ENCODE peak calls at places on chromosomes 1 and 21, in four cellular contexts. One of them, this sample, is unnamed.

GRCh38 chr21:26850116-26850643 is 5.0 kb upstream of the ADAMTS1 start:
- DNase-seq in hepatic stellate cell: no peak
- DNase-seq in left ventricle myocardium superior: no peak
- DNase-seq in DMS 273 treated with DMSO at 0.1 percent for 48 hours: peak; percentile 14
- DNase-seq in this sample: peak; percentile 73

GRCh38 chr1:108592030-108592759 is 32.3 kb downstream of the EEIG2 start:
- DNase-seq in hepatic stellate cell: no peak
- DNase-seq in left ventricle myocardium superior: no peak
- DNase-seq in DMS 273 treated with DMSO at 0.1 percent for 48 hours: no peak
- DNase-seq in this sample: no peak

GRCh38 chr1:239987103-239987745 is 104.5 kb upstream of the FMN2 start:
- DNase-seq in hepatic stellate cell: no peak
- DNase-seq in left ventricle myocardium superior: peak; percentile 33
- DNase-seq in DMS 273 treated with DMSO at 0.1 percent for 48 hours: no peak
- DNase-seq in this sample: peak; percentile 78

GRCh38 chr1:200081151-200081981 is 53.9 kb downstream of the NR5A2 start:
- DNase-seq in hepatic stellate cell: no peak
- DNase-seq in left ventricle myocardium superior: no peak
- DNase-seq in DMS 273 treated with DMSO at 0.1 percent for 48 hours: no peak
- DNase-seq in this sample: no peak

GRCh38 chr1:181551249-181551648 is 67.9 kb downstream of the CACNA1E start:
- DNase-seq in hepatic stellate cell: no peak
- DNase-seq in left ventricle myocardium superior: no peak
- DNase-seq in DMS 273 treated with DMSO at 0.1 percent for 48 hours: no peak
- DNase-seq in this sample: peak; percentile 7

GRCh38 chr21:34166468-34166867 is 93.1 kb downstream of the MRPS6 start:
- DNase-seq in hepatic stellate cell: no peak
- DNase-seq in left ventricle myocardium superior: no peak
- DNase-seq in DMS 273 treated with DMSO at 0.1 percent for 48 hours: no peak
- DNase-seq in this sample: peak; percentile 22

GRCh38 chr1:162372159-162373071 is 4.2 kb downstream of the SPATA46 start:
- DNase-seq in hepatic stellate cell: no peak
- DNase-seq in left ventricle myocardium superior: no peak
- DNase-seq in DMS 273 treated with DMSO at 0.1 percent for 48 hours: no peak
- DNase-seq in this sample: no peak

GRCh38 chr1:89763649-89763986 is 57.2 kb upstream of the LRRC8D start:
- DNase-seq in hepatic stellate cell: no peak
- DNase-seq in left ventricle myocardium superior: no peak
- DNase-seq in DMS 273 treated with DMSO at 0.1 percent for 48 hours: no peak
- DNase-seq in this sample: peak; percentile 45

GRCh38 chr1:24558902-24559791 is 3.3 kb downstream of the NCMAP start:
- DNase-seq in hepatic stellate cell: peak; percentile 67
- DNase-seq in left ventricle myocardium superior: peak; percentile 59
- DNase-seq in DMS 273 treated with DMSO at 0.1 percent for 48 hours: no peak
- DNase-seq in this sample: peak; percentile 91

GRCh38 chr1:225318706-225319575 is 108.9 kb downstream of the LBR start:
- DNase-seq in hepatic stellate cell: peak; percentile 9
- DNase-seq in left ventricle myocardium superior: no peak
- DNase-seq in DMS 273 treated with DMSO at 0.1 percent for 48 hours: peak; percentile 9
- DNase-seq in this sample: peak; percentile 78

GRCh38 chr1:53957231-53957818 is 11.2 kb downstream of the LRRC42 start:
- DNase-seq in hepatic stellate cell: peak; percentile 47
- DNase-seq in left ventricle myocardium superior: no peak
- DNase-seq in DMS 273 treated with DMSO at 0.1 percent for 48 hours: no peak
- DNase-seq in this sample: peak; percentile 94

GRCh38 chr1:202127061-202127460 is 4.3 kb downstream of the GPR37L1 start:
- DNase-seq in hepatic stellate cell: no peak
- DNase-seq in left ventricle myocardium superior: no peak
- DNase-seq in DMS 273 treated with DMSO at 0.1 percent for 48 hours: no peak
- DNase-seq in this sample: no peak

GRCh38 chr21:39788383-39788782 is 43.4 kb downstream of the IGSF5 start:
- DNase-seq in hepatic stellate cell: peak; percentile 8
- DNase-seq in left ventricle myocardium superior: peak; percentile 85
- DNase-seq in DMS 273 treated with DMSO at 0.1 percent for 48 hours: peak; percentile 83
- DNase-seq in this sample: peak; percentile 93

This sample was measured in DMS53.